ENCODE peak calls at places on chromosomes 11 and 22, in eight cellular contexts. F, K, W, V, N, M, D and A are unnamed samples.

GRCh38 chr22:22924369-22925145 is 36.9 kb downstream of the IGLL5 start:
- DNase-seq in F (no peak), K (no peak), W (no peak), V (no peak), N (no peak), M (no peak), D (no peak), A (no peak)

GRCh38 chr22:47386812-47387510 is 624.5 kb downstream of the TBC1D22A start:
- DNase-seq in F (no peak), K (no peak), W (no peak), V (no peak), N (no peak), M (no peak), D (no peak), A (no peak)

GRCh38 chr11:46183819-46184218 is 62.6 kb upstream of the PHF21A start:
- DNase-seq in F (peak), K (no peak), W (peak), V (no peak), N (no peak), M (no peak), D (no peak), A (no peak)

GRCh38 chr11:86072211-86072610 is 3.3 kb upstream of the PICALM start:
- DNase-seq in F (no peak), K (no peak), W (no peak), V (no peak), N (no peak), M (no peak), D (no peak), A (no peak)

GRCh38 chr22:44372611-44373010 is 59.9 kb upstream of the SHISAL1 start:
- DNase-seq in F (no peak), K (no peak), W (no peak), V (no peak), N (no peak), M (no peak), D (no peak), A (no peak)

GRCh38 chr11:121929581-121929980 is 186.4 kb downstream of the BLID start:
- DNase-seq in F (peak), K (no peak), W (peak), V (no peak), N (no peak), M (no peak), D (no peak), A (no peak)

GRCh38 chr11:62392944-62393628 is 25.7 kb upstream of the SCGB1A1 start:
- DNase-seq in F (no peak), K (no peak), W (no peak), V (no peak), N (no peak), M (peak), D (no peak), A (no peak)

GRCh38 chr11:10930961-10931760 is 73.3 kb upstream of the ZBED5 start:
- DNase-seq in F (peak), K (no peak), W (peak), V (peak), N (peak), M (peak), D (peak), A (peak)

GRCh38 chr11:126115820-126116319 is 53.2 kb upstream of the CDON start:
- DNase-seq in F (peak), K (no peak), W (peak), V (no peak), N (peak), M (peak), D (no peak), A (no peak)

GRCh38 chr11:25910090-25910489 is 421.8 kb upstream of the ANO3 start:
- DNase-seq in F (peak), K (no peak), W (no peak), V (no peak), N (no peak), M (no peak), D (no peak), A (no peak)

GRCh38 chr11:12668166-12668565 is 6.1 kb upstream of the TEAD1 start:
- DNase-seq in F (no peak), K (no peak), W (no peak), V (no peak), N (no peak), M (no peak), D (no peak), A (no peak)

GRCh38 chr11:373716-374551 is 4.6 kb downstream of the B4GALNT4 start:
- DNase-seq in F (no peak), K (no peak), W (no peak), V (no peak), N (no peak), M (no peak), D (no peak), A (no peak)

GRCh38 chr11:123839131-123839530 is 33.0 kb upstream of the OR6M1 start:
- DNase-seq in F (no peak), K (no peak), W (no peak), V (no peak), N (no peak), M (no peak), D (no peak), A (no peak)

GRCh38 chr22:27424319-27424718 is 377.2 kb downstream of the MN1 start:
- DNase-seq in F (no peak), K (no peak), W (peak), V (no peak), N (no peak), M (no peak), D (no peak), A (no peak)

GRCh38 chr22:19905619-19906276 is 35.8 kb upstream of the COMT start:
- DNase-seq in F (no peak), K (no peak), W (no peak), V (no peak), N (no peak), M (no peak), D (no peak), A (no peak)

GRCh38 chr11:72333657-72334056 is 89.7 kb upstream of the PHOX2A start:
- DNase-seq in F (no peak), K (no peak), W (no peak), V (no peak), N (no peak), M (no peak), D (peak), A (peak)

GRCh38 chr22:35894937-35895708 is 133.5 kb downstream of the RBFOX2 start:
- DNase-seq in F (peak), K (no peak), W (peak), V (no peak), N (no peak), M (peak), D (no peak), A (no peak)

GRCh38 chr11:45534132-45534531 is 131.3 kb downstream of the CHST1 start:
- DNase-seq in F (no peak), K (no peak), W (no peak), V (no peak), N (no peak), M (no peak), D (no peak), A (no peak)

GRCh38 chr11:35084817-35085424 is 54.0 kb upstream of the CD44 start:
- DNase-seq in F (no peak), K (no peak), W (no peak), V (no peak), N (no peak), M (no peak), D (no peak), A (no peak)

GRCh38 chr11:93570759-93571413 is 27.7 kb upstream of the SMCO4 start:
- DNase-seq in F (peak), K (no peak), W (peak), V (no peak), N (no peak), M (peak), D (no peak), A (no peak)

GRCh38 chr11:30197869-30198268 is 32.9 kb upstream of the FSHB start:
- DNase-seq in F (no peak), K (no peak), W (no peak), V (no peak), N (no peak), M (no peak), D (no peak), A (no peak)

GRCh38 chr22:19704355-19705015 is 9.8 kb upstream of the SEPTIN5 start:
- DNase-seq in F (no peak), K (no peak), W (no peak), V (no peak), N (no peak), M (no peak), D (no peak), A (peak)

GRCh38 chr11:67265633-67266423 is 445 bp upstream of the GRK2 start:
- DNase-seq in F (peak), K (peak), W (peak), V (peak), N (peak), M (peak), D (peak), A (peak)

GRCh38 chr11:116062526-116063171 is 558.4 kb upstream of the CADM1 start:
- DNase-seq in F (no peak), K (no peak), W (peak), V (no peak), N (no peak), M (no peak), D (no peak), A (no peak)

GRCh38 chr11:65279713-65280459 is 18.1 kb downstream of the POLA2 start:
- DNase-seq in F (peak), K (no peak), W (peak), V (no peak), N (no peak), M (no peak), D (no peak), A (no peak)

GRCh38 chr11:36729765-36730164 is 131.7 kb upstream of the RAG2 start:
- DNase-seq in F (no peak), K (no peak), W (no peak), V (no peak), N (no peak), M (no peak), D (no peak), A (no peak)

GRCh38 chr11:22875869-22876473 is 15.7 kb upstream of the CCDC179 start:
- DNase-seq in F (peak), K (peak), W (peak), V (peak), N (no peak), M (peak), D (peak), A (no peak)